ENCODE peak calls at places on chromosome 16, in four cellular contexts. Y is right cardiac atrium, L is RWPE2, W is K562. Q is an unnamed sample. For H3K4me1, the result is how much of the 10 kb centered on the place peaks cover.

GRCh38 chr16:49664221-49665215 is 191.4 kb downstream of the ZNF423 start:
- DNase-seq in W (no peak), Y (peak), L (no peak), Q (peak)

GRCh38 chr16:25563700-25564099 is 128.1 kb upstream of the HS3ST4 start:
- DNase-seq in Y (no peak), L (no peak), W (no peak), Q (no peak)

GRCh38 chr16:67541391-67542263 is 13.0 kb downstream of the RIPOR1 start:
- DNase-seq in Y (no peak), W (no peak), L (no peak), Q (no peak)

GRCh38 chr16:82657786-82658185 is 31.0 kb downstream of the CDH13 start:
- DNase-seq in Y (no peak), L (no peak), W (no peak), Q (no peak)

GRCh38 chr16:66250686-66251405 is 115.6 kb upstream of the CDH5 start:
- DNase-seq in Y (peak), L (no peak), W (no peak), Q (no peak)

GRCh38 chr16:81610144-81610842 is 165.7 kb downstream of the CMIP start:
- DNase-seq in W (no peak), Y (peak), L (no peak), Q (peak)

GRCh38 chr16:15961060-15961511 is 11.7 kb downstream of the ABCC1 start:
- DNase-seq in Y (no peak), L (no peak), W (no peak), Q (no peak)

GRCh38 chr16:22787456-22788189 is 26.3 kb upstream of the HS3ST2 start:
- DNase-seq in Y (no peak), L (no peak), W (no peak), Q (peak)

GRCh38 chr16:87295259-87295658 is 21.9 kb downstream of the C16orf95 start:
- DNase-seq in Y (no peak), W (peak), L (no peak), Q (no peak)

GRCh38 chr16:72873853-72874252 is 174.1 kb downstream of the ZFHX3 start:
- DNase-seq in Y (no peak), L (no peak), W (peak), Q (no peak)

GRCh38 chr16:914453-914852 is 56.3 kb downstream of the LMF1 start:
- DNase-seq in W (no peak), Y (no peak), L (no peak), Q (no peak)

GRCh38 chr16:50228364-50228868 is 37.9 kb upstream of the ADCY7 start:
- DNase-seq in L (no peak), Y (no peak), W (peak), Q (no peak)

GRCh38 chr16:30753596-30753995 is 5.4 kb downstream of the PHKG2 start:
- DNase-seq in Y (no peak), W (no peak), L (no peak), Q (no peak)

GRCh38 chr16:17368511-17368910 is 102.2 kb downstream of the XYLT1 start:
- DNase-seq in W (no peak), L (no peak), Y (no peak), Q (no peak)

GRCh38 chr16:83356266-83356665 is 451.5 kb upstream of the HSBP1 start:
- DNase-seq in W (peak), Y (no peak), L (no peak), Q (no peak)

GRCh38 chr16:13401631-13402030 is 500.2 kb downstream of the SHISA9 start:
- DNase-seq in L (no peak), Y (no peak), W (no peak), Q (no peak)

GRCh38 chr16:13392341-13392740 is 490.9 kb downstream of the SHISA9 start:
- DNase-seq in Y (no peak), W (no peak), L (no peak), Q (no peak)

GRCh38 chr16:13402601-13403000 is 501.2 kb downstream of the SHISA9 start:
- DNase-seq in W (no peak), Y (no peak), L (no peak), Q (no peak)

GRCh38 chr16:13393816-13394215 is 492.4 kb downstream of the SHISA9 start:
- DNase-seq in W (no peak), Y (no peak), L (no peak), Q (no peak)

GRCh38 chr16:13397126-13397525 is 495.7 kb downstream of the SHISA9 start:
- DNase-seq in Y (no peak), L (no peak), W (peak), Q (no peak)
- H3K4me1 ChIP-seq in Y (under half), L (under half), W (under half), Q (under half)

GRCh38 chr16:6558133-6558532 is 774.5 kb upstream of the RBFOX1 start:
- DNase-seq in L (no peak), Y (no peak), W (no peak), Q (no peak)

GRCh38 chr16:6558661-6559060 is 774.0 kb upstream of the RBFOX1 start:
- DNase-seq in L (no peak), Y (no peak), W (no peak), Q (no peak)

DNA sequence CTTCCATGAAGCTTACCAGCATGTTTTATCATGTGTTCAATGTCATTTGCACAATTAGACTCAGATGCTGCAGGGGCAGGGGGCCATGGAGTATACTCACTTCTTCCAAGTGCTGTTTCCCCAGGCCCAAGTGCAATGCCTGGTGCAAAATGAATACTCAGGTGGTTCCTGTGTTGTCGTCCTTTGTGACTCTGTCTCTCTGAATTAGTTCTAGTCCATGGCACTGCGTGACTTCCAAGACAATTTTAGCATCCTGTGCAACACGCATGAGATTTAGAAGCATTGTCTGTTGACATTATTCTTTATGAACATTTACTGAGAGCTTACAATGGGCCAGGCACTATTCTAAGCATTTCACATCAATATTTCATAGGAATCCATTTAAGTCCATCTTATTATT is 769.7 kb upstream of the RBFOX1 start:
- DNase-seq in L (no peak), Y (no peak), W (no peak), Q (no peak)
- H3K4me1 ChIP-seq in L (under half), Y (under half), W (under half), Q (under half)

DNA sequence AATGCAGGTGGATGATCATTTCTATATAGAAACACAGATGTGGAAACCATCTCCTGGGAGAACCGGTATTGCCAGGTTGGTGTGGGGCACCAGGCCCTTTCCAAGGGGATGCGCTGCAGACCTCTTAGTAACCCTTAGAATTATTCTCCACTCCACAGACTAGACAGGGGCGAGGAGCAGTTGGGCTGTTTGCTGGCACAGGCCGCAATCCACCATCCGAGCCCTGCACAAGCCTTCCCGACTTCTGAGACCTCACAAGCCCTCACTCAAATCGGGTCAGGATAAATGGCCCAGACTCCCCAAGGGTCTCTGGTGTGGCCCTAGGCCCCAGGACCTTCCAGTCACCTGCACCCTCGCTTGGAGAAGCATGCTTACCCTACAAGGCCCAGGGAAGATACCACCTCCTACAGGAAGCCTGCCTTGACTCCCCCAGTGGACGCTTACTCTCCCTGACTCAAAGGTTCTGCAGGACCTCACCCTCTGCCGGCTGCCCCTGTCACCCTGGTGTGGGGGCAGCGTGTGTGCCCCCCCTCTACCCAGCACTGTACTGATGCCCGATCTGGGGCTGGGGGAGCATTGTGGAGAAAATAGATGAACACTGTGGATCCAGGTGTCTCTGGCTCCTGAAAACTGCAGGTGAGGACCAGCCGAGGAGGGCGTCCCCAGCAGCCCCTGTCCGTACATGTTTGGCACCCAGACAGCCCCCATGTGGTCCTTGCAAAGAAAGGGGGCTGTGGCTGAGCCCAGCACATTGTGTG is 49.8 kb upstream of the ACSF3 start:
- DNase-seq in L (peak), W (no peak), Y (peak), Q (peak)
- H3K4me1 ChIP-seq in L (under half), W (half or more), Y (under half), Q (under half)

DNA sequence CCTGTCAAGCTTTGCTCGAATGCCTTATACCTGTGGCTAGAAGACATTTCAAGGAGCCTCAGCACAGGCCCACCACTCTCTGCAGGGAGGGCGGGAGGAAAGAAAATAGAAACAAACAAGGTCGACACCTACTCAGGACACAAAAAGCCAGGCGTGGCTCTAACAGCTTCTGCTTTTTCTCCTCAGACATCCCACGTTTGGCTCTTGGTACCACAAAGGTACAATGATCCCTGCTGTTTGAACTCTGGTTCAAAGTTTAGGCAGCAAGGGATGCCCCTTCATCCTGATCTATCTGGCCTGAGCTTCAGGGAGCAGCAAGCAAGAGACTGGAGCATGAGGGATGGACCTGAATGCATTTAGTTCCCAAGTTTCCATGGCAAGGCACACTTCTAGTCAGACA is 57.1 kb downstream of the CREBBP start:
- DNase-seq in Y (no peak), L (no peak), W (no peak), Q (no peak)
- H3K4me1 ChIP-seq in Y (under half), L (under half), W (under half), Q (under half)

GRCh38 chr16:75243667-75244224 is 7.7 kb downstream of the BCAR1 start:
- DNase-seq in L (no peak), Y (peak), W (no peak), Q (no peak)
- H3K4me1 ChIP-seq in L (under half), Y (under half), W (half or more), Q (under half)

GRCh38 chr16:54006693-54007092 is 279.9 kb downstream of the IRX3 start:
- DNase-seq in Y (no peak), W (no peak), L (no peak), Q (no peak)
- H3K4me1 ChIP-seq in Y (under half), W (under half), L (under half), Q (under half)

DNA sequence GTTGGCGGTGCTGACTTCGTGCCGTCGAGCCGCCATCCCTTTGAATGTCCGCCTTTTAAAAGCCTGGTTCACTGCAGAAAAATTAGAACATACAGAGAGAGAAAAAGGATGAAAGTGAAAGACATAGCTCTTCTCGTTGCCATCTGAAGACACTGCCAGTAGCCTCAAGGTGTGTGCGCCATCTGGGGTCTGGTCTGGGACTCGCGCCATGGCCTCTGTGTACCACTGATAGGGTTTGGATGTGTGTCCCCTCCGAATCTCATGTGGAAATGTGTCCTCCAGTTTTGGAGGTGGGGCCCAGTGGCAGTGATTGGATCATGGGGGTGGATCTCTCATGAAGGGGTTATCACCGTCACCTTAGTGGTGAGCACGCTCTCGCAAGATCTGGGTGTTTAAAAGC is 15.5 kb downstream of the GSE1 start:
- DNase-seq in L (no peak), W (peak), Y (no peak), Q (no peak)
- H3K4me1 ChIP-seq in L (under half), W (half or more), Y (under half), Q (under half)

GRCh38 chr16:48459167-48459566 is 74.0 kb upstream of the SIAH1 start:
- DNase-seq in L (no peak), Y (no peak), W (no peak), Q (no peak)
- H3K4me1 ChIP-seq in L (under half), Y (under half), W (under half), Q (under half)

GRCh38 chr16:19548144-19548543 is 7.4 kb upstream of the VPS35L start:
- DNase-seq in L (no peak), Y (no peak), W (no peak), Q (no peak)
- H3K4me1 ChIP-seq in L (under half), Y (under half), W (under half), Q (under half)

Q was measured in BE2C.